ENCODE peak calls at places on chromosomes 12 and 14, in four cellular contexts. N is NT2/D1, J is H1, F is K562. Y is an unnamed sample.

GRCh38 chr12:93825926-93826599 is 148.9 kb downstream of the CRADD start:
- DNase-seq in J (no peak), F (no peak), N (no peak), Y (no peak)

GRCh38 chr14:56580317-56580711 is 716 bp downstream of the TMEM260 start:
- DNase-seq in J (no peak), N (no peak), F (no peak), Y (no peak)

GRCh38 chr12:78562358-78563205 is 302.0 kb upstream of the SYT1 start:
- DNase-seq in N (peak), F (no peak), J (no peak), Y (peak)

GRCh38 chr14:55641290-55641689 is 61.3 kb downstream of the KTN1 start:
- DNase-seq in F (no peak), J (no peak), N (no peak), Y (no peak)

GRCh38 chr14:72929316-72930080 is 3.2 kb downstream of the DCAF4 start:
- DNase-seq in F (no peak), J (no peak), N (no peak), Y (no peak)

GRCh38 chr14:23579739-23580138 is 1.1 kb upstream of the JPH4 start:
- DNase-seq in N (no peak), J (no peak), F (no peak), Y (no peak)

GRCh38 chr14:60884134-60884533 is 96.7 kb downstream of the TRMT5 start:
- DNase-seq in J (no peak), F (no peak), N (no peak), Y (no peak)

GRCh38 chr12:26091837-26092236 is 33.0 kb downstream of the BHLHE41 start:
- DNase-seq in N (no peak), F (no peak), J (no peak), Y (no peak)

GRCh38 chr12:108918206-108918605 is 38.3 kb downstream of the DAO start:
- DNase-seq in F (no peak), N (no peak), J (no peak), Y (no peak)

GRCh38 chr12:55699471-55700055 is 8.1 kb downstream of the ITGA7 start:
- DNase-seq in J (no peak), F (no peak), N (no peak), Y (no peak)
- TF ChIP-seq ZNF274 in J (no peak), F (no peak), N (no peak), Y (no peak)

GRCh38 chr12:105980048-105980447 is 158.7 kb downstream of the NUAK1 start:
- DNase-seq in F (no peak), N (no peak), J (no peak), Y (no peak)
- TF ChIP-seq ZNF274 in F (no peak), N (no peak), J (no peak), Y (no peak)

GRCh38 chr12:3600039-3600720 is 109.2 kb downstream of the PRMT8 start:
- DNase-seq in F (peak), J (no peak), N (peak), Y (no peak)
- TF ChIP-seq ZNF274 in F (no peak), J (no peak), N (no peak), Y (no peak)

DNA sequence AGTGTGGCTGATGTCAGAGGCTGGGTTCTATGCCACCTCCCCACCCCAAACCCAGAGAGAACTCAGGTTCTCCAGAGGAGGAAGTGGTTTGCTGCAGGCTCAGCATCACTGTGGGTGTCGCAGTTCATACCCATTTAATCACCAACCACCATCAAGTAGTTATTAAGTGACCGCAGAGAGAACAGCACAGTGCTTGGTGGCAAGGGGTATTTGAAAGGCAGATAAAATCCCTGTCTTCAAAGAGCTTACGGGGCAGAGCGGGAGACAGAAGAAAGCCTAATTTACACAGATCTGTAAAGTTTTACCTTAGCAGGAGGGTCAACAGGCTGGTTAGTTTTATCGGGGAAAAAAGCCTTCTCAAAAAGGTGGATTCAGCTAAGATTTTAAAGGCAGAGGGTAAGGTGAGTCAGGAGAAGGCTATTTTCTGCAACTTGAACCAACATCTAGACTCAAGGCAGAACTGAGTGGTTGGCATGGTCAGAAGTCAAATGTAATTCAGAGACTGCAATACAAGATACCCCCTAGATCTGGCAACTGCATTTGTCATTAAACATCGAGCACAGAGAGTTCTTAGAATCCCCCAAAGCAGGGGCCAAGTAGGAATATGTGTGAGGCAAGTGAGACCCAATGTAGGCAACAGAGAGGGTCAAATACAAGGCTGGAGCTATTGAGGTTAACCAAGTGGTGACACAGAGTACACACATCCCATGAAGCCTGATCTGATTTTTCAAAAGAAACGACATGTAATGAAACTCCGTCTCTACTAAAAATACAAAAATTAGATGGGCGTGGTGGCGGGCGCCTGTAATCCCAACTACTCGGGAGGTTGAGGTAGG is 13.2 kb downstream of the PXN start:
- DNase-seq in J (no peak), F (no peak), N (no peak), Y (no peak)
- TF ChIP-seq ZNF274 in J (no peak), F (no peak), N (no peak), Y (no peak)

DNA sequence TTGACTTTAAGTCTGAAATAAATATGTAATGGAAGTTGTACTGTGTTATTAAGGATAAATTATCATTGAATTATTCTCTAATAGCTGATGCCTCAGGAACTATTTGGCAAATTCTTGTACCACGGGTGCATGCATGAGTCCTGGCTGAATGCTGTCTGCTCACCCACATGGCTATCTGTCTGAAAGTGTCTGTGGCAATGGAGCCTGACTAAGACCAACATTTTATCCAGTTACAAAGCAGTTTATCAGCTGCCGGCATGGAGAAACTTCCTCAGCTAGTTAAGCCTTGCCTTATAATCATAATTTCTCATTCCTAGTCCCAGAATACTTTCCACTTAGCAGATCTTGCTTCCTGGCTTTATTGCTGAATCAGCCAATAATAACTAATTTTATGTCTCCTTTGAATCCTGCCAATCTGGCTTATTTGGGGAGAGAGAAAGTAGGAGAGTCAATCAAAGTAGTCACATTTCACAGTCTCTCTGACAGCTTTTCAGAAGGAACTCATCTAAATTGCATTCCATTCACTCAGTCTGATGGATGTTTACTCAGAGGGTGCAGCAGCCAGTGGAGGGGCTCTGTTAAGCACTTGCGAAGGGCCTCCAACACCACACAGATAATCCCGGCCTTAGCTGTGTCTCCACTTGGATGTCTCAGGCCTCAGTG is 280.6 kb upstream of the CLEC14A start:
- DNase-seq in N (no peak), J (no peak), F (no peak), Y (no peak)
- TF ChIP-seq ZNF274 in N (no peak), J (no peak), F (no peak), Y (no peak)

DNA sequence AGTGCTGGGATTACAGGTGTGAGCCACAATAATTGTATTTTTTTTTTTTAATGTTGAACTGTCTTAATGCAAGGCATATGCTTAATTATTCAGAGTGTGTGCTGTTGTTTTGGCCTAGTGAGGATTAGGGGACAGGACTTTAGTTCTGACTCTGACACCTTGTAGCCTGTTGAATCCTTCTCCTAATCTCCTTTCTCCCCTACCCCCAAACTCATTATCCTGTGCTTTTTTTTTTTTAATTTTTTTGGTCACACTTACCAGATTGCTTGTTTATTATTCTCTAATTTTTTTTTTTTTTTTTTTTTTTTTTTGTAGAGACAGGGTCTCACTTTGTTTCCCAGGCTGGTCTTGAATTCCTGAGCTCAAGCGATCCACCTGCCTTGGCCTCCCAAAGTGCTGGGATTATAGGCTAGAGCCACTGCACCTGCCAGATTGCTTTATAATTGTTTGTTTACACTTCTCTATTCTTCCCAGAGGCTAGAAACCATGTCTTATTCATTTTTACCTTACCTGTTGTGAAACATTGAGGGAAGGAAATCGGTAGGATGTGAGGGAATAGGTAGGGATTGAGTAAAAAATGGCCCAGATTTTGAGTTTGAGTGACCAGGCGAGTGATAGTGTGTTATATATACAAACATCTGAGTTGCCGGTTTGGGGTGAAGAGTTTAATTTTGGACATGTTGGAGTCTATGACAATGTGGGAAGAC is 32.2 kb downstream of the DIP2B start:
- DNase-seq in F (no peak), J (no peak), N (no peak), Y (no peak)
- TF ChIP-seq ZNF274 in F (no peak), J (no peak), N (no peak), Y (no peak)

GRCh38 chr12:51177897-51178296 is 5.0 kb upstream of the TFCP2 start:
- DNase-seq in N (no peak), F (no peak), J (no peak), Y (no peak)

GRCh38 chr12:51171884-51172514 is 936 bp downstream of the TFCP2 start:
- DNase-seq in N (no peak), J (no peak), F (no peak), Y (no peak)

GRCh38 chr12:51174501-51174900 is 1.6 kb upstream of the TFCP2 start:
- DNase-seq in J (no peak), F (no peak), N (no peak), Y (no peak)

DNA sequence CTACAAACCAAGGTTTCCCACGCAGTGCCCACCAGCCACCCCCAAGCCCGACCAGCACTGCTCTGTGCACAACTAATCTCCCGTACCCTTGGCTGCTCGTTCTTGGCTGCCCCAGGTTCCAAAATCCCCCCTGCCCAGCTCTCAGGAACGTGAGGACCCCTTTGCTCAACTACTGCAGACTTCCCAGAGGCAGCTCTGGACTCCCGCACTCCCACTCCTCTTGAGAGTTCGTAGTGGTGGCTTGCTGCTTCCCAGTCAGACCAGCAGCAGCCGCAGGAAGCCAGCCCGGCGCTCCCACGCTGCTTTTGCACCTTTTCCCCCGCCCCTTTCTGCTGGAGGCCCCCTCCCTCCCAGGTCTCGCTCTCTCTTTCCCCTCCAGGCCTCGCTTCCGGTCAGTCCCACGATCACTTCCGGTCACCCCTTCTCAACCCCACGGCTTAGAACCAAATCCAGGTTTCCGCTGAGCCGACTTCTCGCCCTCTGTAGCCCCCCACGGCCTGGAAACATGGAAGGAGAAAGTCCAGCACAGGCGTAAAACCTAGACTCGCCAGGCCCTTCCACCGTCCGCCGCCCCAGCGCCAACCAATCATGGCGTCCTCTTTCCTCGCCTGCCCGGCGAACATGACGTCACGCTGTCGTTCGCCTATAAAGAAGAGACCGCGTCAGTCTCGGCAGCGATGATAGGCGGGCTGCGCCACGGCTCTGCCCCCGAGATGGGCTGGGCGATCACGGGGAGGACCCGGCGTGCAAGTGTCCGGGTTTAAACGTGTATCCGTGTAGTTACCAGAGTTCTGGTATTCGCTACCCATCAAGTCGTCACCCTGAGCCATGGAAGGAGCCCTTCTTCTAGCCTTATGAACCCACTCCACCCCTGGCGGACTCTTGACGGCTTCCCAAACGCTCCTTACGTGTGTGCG is at the start of gene TFCP2:
- DNase-seq in F (peak), J (peak), N (peak), Y (peak)
- TF ChIP-seq ZNF274 in F (no peak), J (no peak), N (no peak), Y (no peak)